ENCODE peak calls at places on chromosomes 5 and 9, in nine cellular contexts. P is HepG2, O is transverse colon, W is A549, A is SK-N-SH, X is ovary, V is esophagus muscularis mucosa, M is tibial nerve, C is sigmoid colon. G is an unnamed sample.

GRCh38 chr5:173202266-173202875 is 32.6 kb downstream of the NKX2-5 start:
- DNase-seq in V (no peak), X (no peak), P (no peak), M (no peak), A (no peak), W (no peak), C (no peak), O (no peak), G (no peak)

GRCh38 chr5:61334224-61335196 is 2.5 kb downstream of the ZSWIM6 start:
- DNase-seq in X (no peak), C (no peak), W (no peak), A (peak), O (no peak), V (no peak), P (no peak), M (no peak), G (no peak)

GRCh38 chr5:41832430-41832829 is 37.8 kb downstream of the OXCT1 start:
- DNase-seq in V (no peak), P (no peak), A (no peak), O (no peak), X (no peak), W (no peak), M (no peak), C (no peak), G (no peak)

GRCh38 chr9:137449081-137449844 is 8.1 kb upstream of the ENTPD8 start:
- DNase-seq in V (no peak), A (no peak), W (no peak), M (no peak), X (no peak), C (no peak), O (peak), P (no peak), G (peak)

GRCh38 chr9:471320-471719 is 256.7 kb downstream of the DOCK8 start:
- DNase-seq in W (no peak), O (no peak), M (no peak), X (no peak), A (no peak), C (no peak), P (no peak), V (no peak), G (no peak)

GRCh38 chr9:132163457-132163875 is 1.6 kb downstream of the NTNG2 start:
- DNase-seq in A (peak), O (no peak), C (no peak), M (no peak), X (no peak), P (no peak), W (no peak), V (no peak), G (no peak)

GRCh38 chr5:148949871-148950863 is 112.7 kb downstream of the SH3TC2 start:
- DNase-seq in A (no peak), O (peak), M (no peak), V (no peak), P (no peak), W (no peak), X (no peak), C (peak), G (no peak)

GRCh38 chr5:10406636-10407035 is 35.0 kb upstream of the ROPN1L start:
- DNase-seq in M (no peak), C (no peak), W (no peak), P (no peak), V (no peak), A (no peak), O (no peak), X (no peak), G (no peak)

GRCh38 chr5:167284491-167284890 is 1007.0 kb upstream of the WWC1 start:
- DNase-seq in O (no peak), W (no peak), A (no peak), M (no peak), X (no peak), V (no peak), P (no peak), C (no peak), G (no peak)

GRCh38 chr5:83564069-83564749 is 92.7 kb downstream of the VCAN start:
- DNase-seq in A (peak), X (no peak), V (no peak), P (peak), W (peak), O (no peak), C (no peak), M (no peak), G (no peak)

GRCh38 chr5:81194633-81195333 is 38.3 kb upstream of the CKMT2 start:
- DNase-seq in V (no peak), X (peak), M (peak), W (peak), P (peak), C (peak), O (peak), A (peak), G (peak)

GRCh38 chr9:124551472-124552339 is 44.5 kb upstream of the NR5A1 start:
- DNase-seq in V (no peak), C (no peak), A (peak), X (peak), M (no peak), O (peak), P (peak), W (peak), G (no peak)
- TF ChIP-seq EP300 in V (no peak), C (no peak), A (no peak), X (no peak), M (no peak), O (no peak), P (no peak), W (no peak), G (no peak)

GRCh38 chr5:123651234-123651633 is 139.3 kb downstream of the CSNK1G3 start:
- DNase-seq in P (no peak), C (no peak), X (no peak), V (no peak), W (no peak), M (no peak), O (no peak), A (no peak), G (no peak)
- H3K4me3 ChIP-seq in P (no peak), C (no peak), X (no peak), V (no peak), W (no peak), M (no peak), O (no peak), A (no peak), G (no peak)

GRCh38 chr5:157148734-157149615 is 6.3 kb upstream of the MED7 start:
- DNase-seq in X (peak), W (peak), M (peak), A (peak), P (peak), O (peak), C (no peak), V (no peak), G (peak)
- TF ChIP-seq CTCF in X (peak), W (peak), M (peak), A (peak), P (peak), O (peak), C (peak), V (peak), G (peak)

GRCh38 chr5:119289413-119289812 is 66.4 kb upstream of the TNFAIP8 start:
- DNase-seq in X (no peak), P (no peak), M (no peak), O (no peak), A (no peak), W (no peak), C (no peak), V (no peak), G (no peak)

GRCh38 chr5:119285070-119285916 is 70.5 kb upstream of the TNFAIP8 start:
- DNase-seq in P (no peak), A (no peak), C (no peak), X (no peak), M (no peak), W (no peak), V (no peak), O (no peak), G (no peak)

GRCh38 chr5:119288364-119289047 is 67.3 kb upstream of the TNFAIP8 start:
- DNase-seq in P (no peak), X (no peak), C (no peak), M (no peak), W (no peak), O (no peak), A (no peak), V (no peak), G (no peak)

GRCh38 chr5:119287547-119288073 is 68.2 kb upstream of the TNFAIP8 start:
- DNase-seq in O (no peak), C (no peak), V (no peak), A (no peak), P (no peak), W (peak), M (no peak), X (no peak), G (no peak)

DNA sequence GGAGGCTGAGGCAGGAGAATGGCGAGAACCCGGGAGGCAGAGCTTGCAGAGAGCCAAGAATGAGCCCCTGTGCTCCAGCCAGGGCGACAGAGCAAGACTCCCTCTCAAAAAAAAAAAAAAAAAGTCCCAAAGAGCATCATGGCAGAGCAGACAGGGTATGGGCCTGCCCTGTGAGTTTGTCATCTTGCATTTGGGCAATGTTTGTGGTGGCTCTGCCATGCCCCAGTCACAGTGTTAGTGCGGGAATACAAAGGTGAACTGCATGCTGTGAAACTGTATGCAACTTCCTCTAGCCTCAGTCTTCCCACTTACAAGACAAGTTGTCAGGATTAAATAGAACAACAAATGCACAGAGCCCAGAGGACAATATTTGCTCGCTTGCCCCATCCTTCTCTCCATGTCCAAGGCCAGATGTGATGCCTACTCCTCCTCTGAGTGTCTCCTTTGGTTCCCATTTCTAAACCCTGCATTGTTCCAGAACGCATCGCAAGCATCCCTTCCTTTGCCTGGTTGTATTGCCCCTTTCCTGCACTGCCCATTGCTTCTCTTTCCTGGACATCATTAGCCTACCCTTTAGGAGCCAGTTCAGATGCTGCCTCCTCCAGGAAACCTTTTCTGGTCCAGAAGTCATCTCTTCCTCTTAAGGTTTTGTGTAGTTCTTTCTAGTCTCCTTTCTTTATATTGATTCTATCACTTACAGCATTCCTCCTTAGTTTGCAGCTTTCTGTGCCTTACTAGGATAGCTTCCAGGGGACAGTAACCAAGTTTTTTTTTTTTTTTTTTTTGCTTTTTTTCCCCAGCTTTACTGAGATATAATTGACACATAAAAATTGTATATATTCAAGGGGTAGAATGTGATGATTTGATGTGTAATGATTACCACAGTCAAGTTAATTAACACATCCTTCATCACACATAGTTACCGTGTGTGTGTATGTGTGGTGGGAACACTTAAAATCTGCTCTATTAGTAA is 69.0 kb upstream of the TNFAIP8 start:
- DNase-seq in M (no peak), C (no peak), O (no peak), P (no peak), V (no peak), X (no peak), A (no peak), W (peak), G (no peak)
- TF ChIP-seq EP300 in M (no peak), C (no peak), O (no peak), P (no peak), V (no peak), X (no peak), A (no peak), W (no peak), G (no peak)

GRCh38 chr5:179345179-179345428 is 157 bp downstream of the ADAMTS2 start:
- DNase-seq in M (no peak), P (no peak), V (no peak), A (no peak), X (no peak), C (no peak), W (no peak), O (no peak), G (no peak)

GRCh38 chr5:179343902-179344300 is 1.4 kb downstream of the ADAMTS2 start:
- DNase-seq in V (no peak), O (peak), X (peak), M (no peak), C (no peak), P (no peak), W (no peak), A (peak), G (no peak)

GRCh38 chr5:179342577-179342976 is 2.7 kb downstream of the ADAMTS2 start:
- DNase-seq in M (no peak), V (no peak), X (peak), W (no peak), A (peak), O (no peak), C (no peak), P (no peak), G (no peak)

GRCh38 chr5:179344301-179345178 is 721 bp downstream of the ADAMTS2 start:
- DNase-seq in A (peak), C (no peak), P (no peak), X (peak), W (no peak), M (no peak), O (no peak), V (no peak), G (no peak)

DNA sequence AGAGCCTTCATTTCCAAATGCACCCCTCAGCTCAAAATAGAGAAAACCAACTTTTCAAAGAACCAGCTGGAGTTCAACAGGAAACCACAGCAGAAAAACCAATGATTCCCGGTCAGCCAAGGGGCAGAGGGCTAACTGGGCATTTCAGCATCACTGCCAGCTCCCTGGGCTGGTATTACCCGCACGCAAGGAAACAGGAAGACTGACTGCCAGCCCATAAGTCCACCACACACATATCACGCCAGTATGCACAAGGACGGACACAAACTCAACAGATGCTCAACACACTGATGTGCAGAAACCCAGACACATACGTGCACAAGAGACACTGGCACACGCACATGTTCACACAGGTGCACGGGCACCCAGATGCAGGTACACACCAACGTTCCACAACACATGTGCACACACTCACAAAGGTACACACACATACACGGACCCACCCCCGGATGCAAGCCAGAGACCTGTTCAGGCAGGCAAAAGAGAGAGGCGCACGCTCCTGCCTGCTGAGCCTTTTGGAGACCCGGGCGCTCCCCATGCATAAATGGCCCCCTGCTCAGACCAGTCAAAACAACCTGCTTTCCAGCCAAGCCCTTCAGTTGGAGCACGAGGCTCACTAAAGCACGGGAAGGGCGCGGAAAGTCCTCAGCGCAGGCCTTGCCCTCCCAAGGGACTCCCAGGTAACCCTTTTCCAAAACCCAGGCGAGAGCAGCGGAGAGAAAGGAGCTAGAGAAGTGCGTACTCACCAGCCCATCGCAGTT is 2.1 kb downstream of the ADAMTS2 start:
- DNase-seq in O (no peak), M (no peak), V (no peak), P (no peak), C (no peak), A (no peak), W (no peak), X (no peak), G (no peak)
- H3K4me3 ChIP-seq in O (peak), M (peak), V (peak), P (no peak), C (peak), A (no peak), W (no peak), X (peak), G (peak)

DNA sequence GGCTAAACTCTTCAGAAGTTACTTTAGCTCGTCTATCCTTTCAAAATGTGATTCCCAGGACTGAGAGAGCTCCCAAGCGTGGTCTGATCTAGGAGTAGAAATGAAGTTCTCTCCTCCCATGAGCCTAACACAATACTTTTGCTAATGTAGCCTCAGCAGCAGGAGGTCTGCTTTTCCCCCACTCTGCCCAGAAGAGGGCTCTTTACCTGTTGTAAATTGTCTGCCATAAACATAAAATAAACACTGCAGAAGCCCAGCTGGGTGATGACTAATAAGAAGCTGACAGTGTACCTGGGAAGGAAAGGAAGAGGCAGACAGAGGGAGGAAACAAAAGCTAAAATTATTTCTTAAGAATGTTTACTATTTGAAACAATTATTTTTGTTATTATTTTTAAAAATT is 15.4 kb downstream of the SLC36A3 start:
- DNase-seq in M (no peak), C (no peak), X (no peak), O (no peak), V (no peak), W (peak), A (no peak), P (peak), G (no peak)
- TF ChIP-seq CTCF in M (no peak), C (no peak), X (no peak), O (no peak), V (no peak), W (no peak), A (no peak), P (peak), G (no peak)

DNA sequence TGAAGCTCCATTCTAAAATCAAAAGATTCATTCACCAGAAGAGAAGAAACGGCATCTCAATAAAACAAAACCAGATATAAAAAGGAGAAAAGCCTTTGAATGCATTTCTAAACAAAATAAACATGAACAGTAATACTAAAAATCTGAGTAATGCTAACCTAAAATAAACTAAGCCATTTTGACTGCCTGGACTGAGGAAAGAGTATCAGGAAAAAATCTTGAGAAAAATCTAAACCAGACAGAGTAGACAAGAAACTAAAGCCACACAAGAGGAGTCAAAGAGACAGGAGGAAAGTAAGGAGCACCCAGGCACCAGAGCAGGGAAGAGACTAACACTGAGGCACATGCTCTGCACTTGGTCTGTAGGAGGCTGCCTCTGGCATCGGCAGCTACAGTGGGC is 50.4 kb downstream of the DROSHA start:
- DNase-seq in P (no peak), W (no peak), X (no peak), V (no peak), O (no peak), A (no peak), M (no peak), C (no peak), G (no peak)
- TF ChIP-seq EP300 in P (no peak), W (no peak), X (no peak), V (no peak), O (no peak), A (no peak), M (no peak), C (no peak), G (no peak)

DNA sequence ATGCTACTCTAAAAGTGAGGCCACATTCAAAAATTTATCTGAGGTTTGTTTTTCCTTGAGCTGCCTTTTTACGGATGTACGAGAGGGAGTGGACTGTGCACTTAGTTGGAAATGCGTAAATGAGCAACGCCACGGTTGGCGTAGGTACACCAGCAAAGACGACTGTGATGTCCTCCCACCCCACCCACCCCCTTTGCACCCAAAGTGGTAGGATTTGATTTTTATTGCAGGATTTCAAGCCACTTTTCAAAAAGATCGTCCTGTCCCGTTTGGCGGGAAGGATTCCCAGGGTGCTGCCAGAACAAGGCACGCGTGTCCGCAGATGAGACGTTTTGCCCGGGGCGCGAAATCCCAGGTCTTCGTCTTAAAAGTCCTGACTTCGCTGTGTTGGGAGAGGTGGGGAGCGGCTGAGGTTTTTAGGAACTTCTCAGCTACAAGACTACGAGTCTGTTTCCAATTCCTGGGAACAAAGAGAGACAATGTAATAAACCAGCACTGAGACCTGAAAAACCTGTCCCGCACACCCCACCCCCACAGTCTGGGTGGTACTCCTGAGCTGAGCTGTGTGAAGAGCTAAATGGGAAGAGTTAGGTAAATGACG is 1.0 kb upstream of the TLE1 start:
- DNase-seq in V (no peak), M (no peak), A (no peak), X (peak), O (peak), W (peak), C (peak), P (no peak), G (peak)
- H3K4me3 ChIP-seq in V (peak), M (peak), A (peak), X (peak), O (peak), W (peak), C (peak), P (peak), G (peak)

GRCh38 chr9:76136986-76137385 is 246.5 kb downstream of the PCSK5 start:
- DNase-seq in P (peak), X (no peak), O (no peak), V (no peak), A (no peak), W (peak), M (no peak), C (no peak), G (no peak)
- TF ChIP-seq CTCF in P (no peak), X (no peak), O (no peak), V (no peak), A (no peak), W (no peak), M (no peak), C (no peak), G (no peak)

GRCh38 chr5:141777711-141778110 is 95.7 kb upstream of the ARAP3 start:
- DNase-seq in X (no peak), A (no peak), O (no peak), C (no peak), P (no peak), W (no peak), V (no peak), M (no peak), G (no peak)
- TF ChIP-seq EP300 in X (no peak), A (no peak), O (no peak), C (no peak), P (no peak), W (no peak), V (no peak), M (no peak), G (no peak)